ENCODE peak calls at places on chromosome 15, in eight cellular contexts. X is AG04450; J is iPS DF 19.7; O is activated CD4-positive, alpha-beta memory T cell treated with anti-CD3 and anti-CD28 coated beads, Interleukin-2, amount 10 ng/mL, durations not matched to agents 7 days and 5 days; M is hippocampal formation; E is frontal cortex; K is progenitor cell of endocrine pancreas; A is NCI-H446. R is an unnamed sample.

GRCh38 chr15:88749699-88750098 is 53.5 kb upstream of the ACAN start:
- DNase-seq in X (no peak), J (no peak), O (no peak), M (no peak), E (no peak), K (no peak), A (no peak), R (no peak)

GRCh38 chr15:78125267-78125666 is 6.0 kb downstream of the CIB2 start:
- DNase-seq in X (no peak), J (no peak), O (no peak), M (no peak), E (no peak), K (no peak), A (no peak), R (no peak)

GRCh38 chr15:52527898-52528464 is 699 bp downstream of the MYO5A start:
- DNase-seq in X (no peak), J (no peak), O (peak; percentile 46), M (peak; percentile 43), E (peak; percentile 38), K (no peak), A (no peak), R (no peak)

GRCh38 chr15:89363133-89363532 is 28.5 kb upstream of the POLG start:
- DNase-seq in X (no peak), J (no peak), O (no peak), M (no peak), E (no peak), K (no peak), A (no peak), R (no peak)

GRCh38 chr15:47360296-47360695 is 357.0 kb upstream of the SEMA6D start:
- DNase-seq in X (no peak), J (no peak), O (no peak), M (no peak), E (no peak), K (no peak), A (no peak), R (no peak)

GRCh38 chr15:59029554-59029953 is 42.1 kb downstream of the RNF111 start:
- DNase-seq in X (no peak), J (no peak), O (no peak), M (no peak), E (no peak), K (no peak), A (no peak), R (no peak)

GRCh38 chr15:69604050-69604378 is 151.4 kb downstream of the RPLP1 start:
- DNase-seq in X (no peak), J (peak; percentile 57), O (no peak), M (no peak), E (no peak), K (no peak), A (no peak), R (no peak)

GRCh38 chr15:44682211-44682610 is 18.7 kb upstream of the SPG11 start:
- DNase-seq in X (no peak), J (no peak), O (no peak), M (no peak), E (no peak), K (no peak), A (no peak), R (no peak)

GRCh38 chr15:40115670-40116093 is 7.0 kb upstream of the BMF start:
- DNase-seq in X (no peak), J (no peak), O (peak; percentile 83), M (no peak), E (no peak), K (no peak), A (no peak), R (no peak)

GRCh38 chr15:98000249-98001203 is 40.0 kb downstream of the ARRDC4 start:
- DNase-seq in X (no peak), J (no peak), O (no peak), M (no peak), E (no peak), K (no peak), A (no peak), R (no peak)

GRCh38 chr15:71272932-71273331 is 157.7 kb downstream of the THSD4 start:
- DNase-seq in X (peak; percentile 57), J (no peak), O (no peak), M (no peak), E (no peak), K (no peak), A (no peak), R (no peak)

GRCh38 chr15:77144492-77145070 is 73.7 kb upstream of the TSPAN3 start:
- DNase-seq in X (peak; percentile 89), J (no peak), O (no peak), M (no peak), E (no peak), K (no peak), A (no peak), R (no peak)

GRCh38 chr15:95446854-95447253 is 883.6 kb upstream of the NR2F2 start:
- DNase-seq in X (no peak), J (no peak), O (peak; percentile 33), M (no peak), E (no peak), K (no peak), A (no peak), R (no peak)

GRCh38 chr15:94451461-94451860 is 220.1 kb downstream of the MCTP2 start:
- DNase-seq in X (no peak), J (no peak), O (no peak), M (no peak), E (no peak), K (no peak), A (no peak), R (no peak)

GRCh38 chr15:71809346-71809745 is 1.0 kb upstream of the NR2E3 start:
- DNase-seq in X (no peak), J (no peak), O (no peak), M (no peak), E (no peak), K (no peak), A (no peak), R (no peak)

GRCh38 chr15:70324001-70324974 is 226.6 kb upstream of the TLE3 start:
- DNase-seq in X (peak; percentile 39), J (no peak), O (no peak), M (no peak), E (no peak), K (no peak), A (peak; percentile 27), R (no peak)

GRCh38 chr15:77420610-77421369 is at the start of gene HMG20A:
- DNase-seq in X (peak; percentile 63), J (no peak), O (peak; percentile 62), M (peak; percentile 97), E (peak; percentile 36), K (peak; percentile 43), A (peak; percentile 88), R (peak; percentile 4)

GRCh38 chr15:44087578-44088190 is 107.4 kb downstream of the FRMD5 start:
- DNase-seq in X (peak; percentile 65), J (no peak), O (no peak), M (no peak), E (no peak), K (no peak), A (no peak), R (no peak)

GRCh38 chr15:51137024-51137423 is 42.3 kb upstream of the TNFAIP8L3 start:
- DNase-seq in X (no peak), J (no peak), O (no peak), M (no peak), E (no peak), K (no peak), A (no peak), R (no peak)

GRCh38 chr15:42331235-42331634 is 28.1 kb upstream of the CAPN3 start:
- DNase-seq in X (no peak), J (no peak), O (no peak), M (no peak), E (no peak), K (no peak), A (no peak), R (no peak)

GRCh38 chr15:41544650-41545015 is 576 bp upstream of the RPAP1 start:
- DNase-seq in X (no peak), J (no peak), O (no peak), M (no peak), E (peak; percentile 40), K (no peak), A (no peak), R (no peak)

GRCh38 chr15:68341851-68342336 is 64.3 kb downstream of the FEM1B start:
- DNase-seq in X (no peak), J (no peak), O (no peak), M (no peak), E (no peak), K (no peak), A (no peak), R (no peak)

GRCh38 chr15:81170504-81170903 is 26.2 kb upstream of the IL16 start:
- DNase-seq in X (no peak), J (no peak), O (no peak), M (no peak), E (no peak), K (no peak), A (peak; percentile 12), R (no peak)

GRCh38 chr15:82792068-82792467 is 13.8 kb downstream of the FSD2 start:
- DNase-seq in X (no peak), J (no peak), O (no peak), M (no peak), E (no peak), K (no peak), A (no peak), R (no peak)

GRCh38 chr15:44584162-44584749 is 47.3 kb downstream of the EIF3J start:
- DNase-seq in X (no peak), J (peak; percentile 17), O (peak; percentile 70), M (no peak), E (no peak), K (no peak), A (peak; percentile 26), R (no peak)

GRCh38 chr15:82849556-82850241 is 40.3 kb downstream of the WHAMM start:
- DNase-seq in X (no peak), J (peak; percentile 92), O (peak; percentile 58), M (peak; percentile 61), E (peak; percentile 62), K (peak; percentile 45), A (peak; percentile 76), R (no peak)

GRCh38 chr15:58014470-58014869 is 51.0 kb downstream of the ALDH1A2 start:
- DNase-seq in X (no peak), J (no peak), O (no peak), M (no peak), E (no peak), K (no peak), A (no peak), R (no peak)

GRCh38 chr15:35540885-35541284 is 5.1 kb downstream of the DPH6 start:
- DNase-seq in X (peak; percentile 50), J (no peak), O (no peak), M (no peak), E (no peak), K (no peak), A (no peak), R (no peak)

GRCh38 chr15:25691544-25692430 is 171.3 kb downstream of the ATP10A start:
- DNase-seq in X (no peak), J (no peak), O (no peak), M (peak; percentile 45), E (no peak), K (no peak), A (no peak), R (no peak)

GRCh38 chr15:77029166-77030041 is 34.5 kb downstream of the PSTPIP1 start:
- DNase-seq in X (no peak), J (no peak), O (peak; percentile 10), M (no peak), E (no peak), K (peak; percentile 8), A (no peak), R (no peak)

GRCh38 chr15:98923159-98923558 is 84.4 kb downstream of the PGPEP1L start:
- DNase-seq in X (no peak), J (no peak), O (no peak), M (peak; percentile 45), E (peak; percentile 37), K (no peak), A (no peak), R (no peak)

GRCh38 chr15:23606226-23606625 is 40.8 kb downstream of the MKRN3 start:
- DNase-seq in X (no peak), J (no peak), O (no peak), M (no peak), E (no peak), K (no peak), A (no peak), R (no peak)

GRCh38 chr15:65083262-65083701 is 6.7 kb downstream of the KBTBD13 start:
- DNase-seq in X (peak; percentile 44), J (no peak), O (no peak), M (peak; percentile 28), E (no peak), K (no peak), A (no peak), R (no peak)

GRCh38 chr15:90192961-90193786 is 8.0 kb upstream of the SEMA4B start:
- DNase-seq in X (no peak), J (no peak), O (no peak), M (peak; percentile 73), E (no peak), K (no peak), A (peak; percentile 59), R (no peak)

R was measured in esophagus squamous epithelium.